ENCODE peak calls at places on chromosomes 7 and 10, in eight cellular contexts. M is foreskin fibroblast; A is nephron progenitor cell; T is RCC 7860; W is stimulated activated CD8-positive, alpha-beta memory T cell treated with anti-CD3 and anti-CD28 coated beads, Interleukin-7, amount 100 ng/mL, for 1 hour; U is EH; J is transverse colon; H is GM12865. Q is an unnamed sample.

GRCh38 chr10:84256510-84257342 is 11.9 kb downstream of the RGR start:
- DNase-seq in M (peak), A (peak), T (no peak), W (no peak), U (peak), J (peak), H (peak), Q (peak)

GRCh38 chr7:30278386-30278785 is 6.0 kb upstream of the ZNRF2 start:
- DNase-seq in M (no peak), A (no peak), T (no peak), W (no peak), U (no peak), J (no peak), H (no peak), Q (no peak)

GRCh38 chr7:49333180-49333881 is 409.0 kb downstream of the CDC14C start:
- DNase-seq in M (no peak), A (no peak), T (no peak), W (no peak), U (no peak), J (no peak), H (peak), Q (no peak)

GRCh38 chr10:23204773-23205172 is 12.7 kb downstream of the PTF1A start:
- DNase-seq in M (no peak), A (no peak), T (no peak), W (no peak), U (no peak), J (no peak), H (no peak), Q (no peak)

GRCh38 chr7:155800301-155800700 is 12.0 kb downstream of the SHH start:
- DNase-seq in M (no peak), A (no peak), T (no peak), W (no peak), U (no peak), J (no peak), H (no peak), Q (no peak)

GRCh38 chr10:92241158-92241500 is 49.7 kb downstream of the CPEB3 start:
- DNase-seq in M (peak), A (peak), T (no peak), W (no peak), U (no peak), J (peak), H (peak), Q (no peak)

GRCh38 chr7:75642810-75643486 is 95.8 kb downstream of the HIP1 start:
- DNase-seq in M (peak), A (peak), T (peak), W (peak), U (peak), J (peak), H (peak), Q (no peak)

GRCh38 chr10:88803641-88804040 is 1.1 kb downstream of the LIPM start:
- DNase-seq in M (no peak), A (no peak), T (no peak), W (no peak), U (no peak), J (no peak), H (no peak), Q (no peak)

GRCh38 chr10:71964669-71965515 is 697 bp downstream of the CHST3 start:
- DNase-seq in M (peak), A (peak), T (peak), W (no peak), U (peak), J (peak), H (no peak), Q (peak)

GRCh38 chr10:14235511-14235910 is 95.2 kb downstream of the FRMD4A start:
- DNase-seq in M (no peak), A (no peak), T (no peak), W (no peak), U (no peak), J (no peak), H (no peak), Q (no peak)

GRCh38 chr10:132659206-132660091 is 121.9 kb downstream of the INPP5A start:
- DNase-seq in M (no peak), A (no peak), T (no peak), W (no peak), U (no peak), J (no peak), H (no peak), Q (no peak)

GRCh38 chr10:84194424-84195043 is at the start of gene CDHR1:
- DNase-seq in M (peak), A (peak), T (peak), W (peak), U (peak), J (peak), H (peak), Q (no peak)

GRCh38 chr7:2698581-2699288 is 10.7 kb downstream of the AMZ1 start:
- DNase-seq in M (no peak), A (no peak), T (no peak), W (peak), U (no peak), J (no peak), H (peak), Q (no peak)

GRCh38 chr7:77837275-77837674 is 38.7 kb downstream of the PHTF2 start:
- DNase-seq in M (no peak), A (no peak), T (no peak), W (no peak), U (no peak), J (no peak), H (no peak), Q (no peak)

Q was measured in lower leg skin.